ENCODE peak calls at places on chromosomes 3 and 15, in five cellular contexts. One of them, this sample, is unnamed.

GRCh38 chr3:8505621-8506020 is 4.0 kb downstream of the LMCD1 start:
- DNase-seq in activated T-helper 1 cell treated with anti-CD3 and anti-CD28 coated beads, Interleukin-12 subunit alpha, Interleukin-12 subunit beta, Interleukin-2, Interleukin-4 antibody, amounts not matched to agents 30 ng/mL and 10 ng/mL and 1 ng/mL, durations not matched to agents 14 hours and 24 hours and 36 hours: no peak
- DNase-seq in foreskin keratinocyte: no peak
- DNase-seq in neural crest cell: no peak
- DNase-seq in GM04504: no peak
- DNase-seq in this sample: no peak

GRCh38 chr3:76352848-76353130 is 567.4 kb upstream of the ZNF717 start:
- DNase-seq in activated T-helper 1 cell treated with anti-CD3 and anti-CD28 coated beads, Interleukin-12 subunit alpha, Interleukin-12 subunit beta, Interleukin-2, Interleukin-4 antibody, amounts not matched to agents 30 ng/mL and 10 ng/mL and 1 ng/mL, durations not matched to agents 14 hours and 24 hours and 36 hours: no peak
- DNase-seq in foreskin keratinocyte: no peak
- DNase-seq in neural crest cell: no peak
- DNase-seq in GM04504: no peak
- DNase-seq in this sample: no peak

GRCh38 chr15:25066708-25067107 is 111.9 kb downstream of the SNRPN start:
- DNase-seq in activated T-helper 1 cell treated with anti-CD3 and anti-CD28 coated beads, Interleukin-12 subunit alpha, Interleukin-12 subunit beta, Interleukin-2, Interleukin-4 antibody, amounts not matched to agents 30 ng/mL and 10 ng/mL and 1 ng/mL, durations not matched to agents 14 hours and 24 hours and 36 hours: no peak
- DNase-seq in foreskin keratinocyte: no peak
- DNase-seq in neural crest cell: no peak
- DNase-seq in GM04504: no peak
- DNase-seq in this sample: no peak

GRCh38 chr3:128278761-128279593 is 125.7 kb downstream of the EEFSEC start:
- DNase-seq in activated T-helper 1 cell treated with anti-CD3 and anti-CD28 coated beads, Interleukin-12 subunit alpha, Interleukin-12 subunit beta, Interleukin-2, Interleukin-4 antibody, amounts not matched to agents 30 ng/mL and 10 ng/mL and 1 ng/mL, durations not matched to agents 14 hours and 24 hours and 36 hours: no peak
- DNase-seq in foreskin keratinocyte: no peak
- DNase-seq in neural crest cell: peak
- DNase-seq in GM04504: peak
- DNase-seq in this sample: peak

GRCh38 chr3:192570757-192571156 is 156.6 kb downstream of the FGF12 start:
- DNase-seq in activated T-helper 1 cell treated with anti-CD3 and anti-CD28 coated beads, Interleukin-12 subunit alpha, Interleukin-12 subunit beta, Interleukin-2, Interleukin-4 antibody, amounts not matched to agents 30 ng/mL and 10 ng/mL and 1 ng/mL, durations not matched to agents 14 hours and 24 hours and 36 hours: no peak
- DNase-seq in foreskin keratinocyte: no peak
- DNase-seq in neural crest cell: no peak
- DNase-seq in GM04504: no peak
- DNase-seq in this sample: no peak

GRCh38 chr15:75347222-75348033 is 589 bp downstream of the NEIL1 start:
- DNase-seq in activated T-helper 1 cell treated with anti-CD3 and anti-CD28 coated beads, Interleukin-12 subunit alpha, Interleukin-12 subunit beta, Interleukin-2, Interleukin-4 antibody, amounts not matched to agents 30 ng/mL and 10 ng/mL and 1 ng/mL, durations not matched to agents 14 hours and 24 hours and 36 hours: peak
- DNase-seq in foreskin keratinocyte: no peak
- DNase-seq in neural crest cell: peak
- DNase-seq in GM04504: no peak
- DNase-seq in this sample: peak

GRCh38 chr3:162021206-162021605 is 524.6 kb downstream of the OTOL1 start:
- DNase-seq in activated T-helper 1 cell treated with anti-CD3 and anti-CD28 coated beads, Interleukin-12 subunit alpha, Interleukin-12 subunit beta, Interleukin-2, Interleukin-4 antibody, amounts not matched to agents 30 ng/mL and 10 ng/mL and 1 ng/mL, durations not matched to agents 14 hours and 24 hours and 36 hours: no peak
- DNase-seq in foreskin keratinocyte: no peak
- DNase-seq in neural crest cell: no peak
- DNase-seq in GM04504: no peak
- DNase-seq in this sample: no peak

GRCh38 chr15:26838742-26839460 is 28.0 kb upstream of the GABRA5 start:
- DNase-seq in activated T-helper 1 cell treated with anti-CD3 and anti-CD28 coated beads, Interleukin-12 subunit alpha, Interleukin-12 subunit beta, Interleukin-2, Interleukin-4 antibody, amounts not matched to agents 30 ng/mL and 10 ng/mL and 1 ng/mL, durations not matched to agents 14 hours and 24 hours and 36 hours: no peak
- DNase-seq in foreskin keratinocyte: no peak
- DNase-seq in neural crest cell: peak
- DNase-seq in GM04504: no peak
- DNase-seq in this sample: peak

GRCh38 chr15:77440378-77440999 is 19.8 kb downstream of the HMG20A start:
- DNase-seq in activated T-helper 1 cell treated with anti-CD3 and anti-CD28 coated beads, Interleukin-12 subunit alpha, Interleukin-12 subunit beta, Interleukin-2, Interleukin-4 antibody, amounts not matched to agents 30 ng/mL and 10 ng/mL and 1 ng/mL, durations not matched to agents 14 hours and 24 hours and 36 hours: no peak
- DNase-seq in foreskin keratinocyte: no peak
- DNase-seq in neural crest cell: no peak
- DNase-seq in GM04504: no peak
- DNase-seq in this sample: no peak

GRCh38 chr15:77352932-77353331 is 67.0 kb downstream of the PEAK1 start:
- DNase-seq in activated T-helper 1 cell treated with anti-CD3 and anti-CD28 coated beads, Interleukin-12 subunit alpha, Interleukin-12 subunit beta, Interleukin-2, Interleukin-4 antibody, amounts not matched to agents 30 ng/mL and 10 ng/mL and 1 ng/mL, durations not matched to agents 14 hours and 24 hours and 36 hours: no peak
- DNase-seq in foreskin keratinocyte: no peak
- DNase-seq in neural crest cell: no peak
- DNase-seq in GM04504: no peak
- DNase-seq in this sample: no peak

This sample was measured in ecto neural progenitor cell.